ENCODE peak calls at places on chromosomes 3 and 15, in eight cellular contexts. K, Z, C, B, G, J, D and Q are unnamed samples.

GRCh38 chr15:22786868-22787698 is 639 bp downstream of the NIPA1 start:
- DNase-seq in D (peak), Z (peak), K (peak), J (no peak), B (peak), C (peak), G (peak), Q (peak)

GRCh38 chr3:48157950-48158376 is 30.3 kb downstream of the CDC25A start:
- DNase-seq in B (peak), K (peak), J (peak), C (peak), D (peak), G (peak), Z (peak), Q (peak)

GRCh38 chr15:35737521-35737920 is 191.6 kb upstream of the DPH6 start:
- DNase-seq in G (no peak), J (no peak), D (no peak), K (no peak), C (peak), B (no peak), Z (no peak), Q (peak)

GRCh38 chr15:47803767-47804166 is 86.5 kb downstream of the SEMA6D start:
- DNase-seq in J (no peak), D (no peak), B (no peak), Z (no peak), C (no peak), K (no peak), G (no peak), Q (no peak)

GRCh38 chr3:87336761-87337160 is 60.4 kb upstream of the POU1F1 start:
- DNase-seq in Z (no peak), K (no peak), B (no peak), C (no peak), J (no peak), D (no peak), G (no peak), Q (no peak)

GRCh38 chr15:25134546-25134945 is 179.8 kb downstream of the SNRPN start:
- DNase-seq in C (peak), D (peak), Z (no peak), K (no peak), B (no peak), J (no peak), G (no peak), Q (peak)

GRCh38 chr3:10534066-10534465 is 28.7 kb upstream of the ATP2B2 start:
- DNase-seq in G (no peak), D (no peak), B (no peak), C (no peak), Z (no peak), K (no peak), J (no peak), Q (no peak)

GRCh38 chr3:170196833-170197232 is 15.3 kb upstream of the PHC3 start:
- DNase-seq in C (no peak), J (no peak), G (no peak), K (no peak), B (peak), Z (no peak), D (no peak), Q (no peak)

GRCh38 chr15:88303455-88303854 is 46.9 kb upstream of the NTRK3 start:
- DNase-seq in D (no peak), G (no peak), J (no peak), K (no peak), C (no peak), B (no peak), Z (no peak), Q (no peak)

GRCh38 chr3:108189477-108189876 is 32.7 kb downstream of the IFT57 start:
- DNase-seq in Z (no peak), B (no peak), G (no peak), K (no peak), J (no peak), D (no peak), C (no peak), Q (no peak)

GRCh38 chr15:43511012-43511885 is 6.2 kb upstream of the MAP1A start:
- DNase-seq in B (peak), K (no peak), J (no peak), C (peak), D (peak), G (peak), Z (peak), Q (no peak)

GRCh38 chr3:76063019-76063418 is 277.7 kb upstream of the ZNF717 start:
- DNase-seq in J (no peak), D (no peak), B (no peak), G (no peak), C (peak), Z (no peak), K (no peak), Q (peak)

GRCh38 chr3:64463981-64464380 is 223.8 kb downstream of the ADAMTS9 start:
- DNase-seq in Z (no peak), J (no peak), K (no peak), B (no peak), D (no peak), G (no peak), C (no peak), Q (no peak)

GRCh38 chr3:64459711-64460110 is 228.1 kb downstream of the ADAMTS9 start:
- DNase-seq in J (no peak), K (no peak), G (no peak), D (no peak), Z (no peak), C (peak), B (no peak), Q (peak)

GRCh38 chr3:64460877-64461276 is 226.9 kb downstream of the ADAMTS9 start:
- DNase-seq in G (no peak), J (no peak), C (peak), D (no peak), K (no peak), Z (no peak), B (no peak), Q (peak)

GRCh38 chr3:64464955-64465354 is 222.8 kb downstream of the ADAMTS9 start:
- DNase-seq in K (no peak), C (no peak), D (no peak), J (no peak), G (no peak), B (no peak), Z (no peak), Q (no peak)

DNA sequence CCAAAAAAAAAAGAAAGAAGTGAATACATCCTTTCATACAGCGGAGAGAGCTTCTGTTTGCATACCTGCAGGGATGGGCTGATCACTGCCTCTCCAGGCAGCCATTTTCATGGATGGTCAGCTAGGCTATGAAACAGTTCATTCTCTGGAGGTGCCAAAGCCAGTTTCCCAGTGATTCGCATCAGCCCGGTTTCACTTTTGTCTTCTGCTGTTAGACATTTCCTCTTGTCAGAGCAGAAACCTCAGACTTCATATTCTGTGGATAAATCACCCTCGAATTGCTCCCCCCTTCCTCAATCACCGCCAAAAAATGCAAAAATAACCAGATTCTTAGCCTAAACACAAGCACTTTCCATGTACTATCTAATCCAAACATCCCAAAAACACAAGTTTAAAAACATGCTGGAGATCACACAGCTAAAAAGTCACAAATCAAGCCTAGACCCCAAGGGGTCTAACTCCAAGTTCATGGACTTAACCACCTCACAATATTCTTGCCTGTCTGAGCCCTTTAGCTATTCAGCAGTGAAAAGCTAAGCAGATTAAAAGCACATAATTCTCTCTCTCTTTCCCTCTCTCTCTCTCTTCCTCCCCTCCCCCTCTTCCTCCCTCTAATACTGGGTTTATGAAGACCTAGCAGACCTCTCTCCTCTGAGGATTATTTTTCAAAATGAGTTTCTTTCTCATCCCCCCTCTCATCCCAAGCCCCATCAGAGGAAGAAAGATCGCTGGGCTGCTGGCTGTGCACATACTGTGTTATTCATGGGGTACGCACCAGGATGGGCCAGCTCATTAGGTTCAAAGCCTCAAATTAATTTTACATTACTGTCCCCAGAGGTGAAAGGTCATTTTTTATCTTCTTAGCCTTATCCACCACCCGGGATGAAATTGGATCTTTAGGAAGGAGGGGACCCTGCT is 225.3 kb downstream of the ADAMTS9 start:
- DNase-seq in K (no peak), D (no peak), J (no peak), C (peak), Z (no peak), G (no peak), B (no peak), Q (peak)
- H3K4me3 ChIP-seq in K (no peak), D (peak), J (peak), C (peak), Z (no peak), G (no peak), B (no peak), Q (peak)

DNA sequence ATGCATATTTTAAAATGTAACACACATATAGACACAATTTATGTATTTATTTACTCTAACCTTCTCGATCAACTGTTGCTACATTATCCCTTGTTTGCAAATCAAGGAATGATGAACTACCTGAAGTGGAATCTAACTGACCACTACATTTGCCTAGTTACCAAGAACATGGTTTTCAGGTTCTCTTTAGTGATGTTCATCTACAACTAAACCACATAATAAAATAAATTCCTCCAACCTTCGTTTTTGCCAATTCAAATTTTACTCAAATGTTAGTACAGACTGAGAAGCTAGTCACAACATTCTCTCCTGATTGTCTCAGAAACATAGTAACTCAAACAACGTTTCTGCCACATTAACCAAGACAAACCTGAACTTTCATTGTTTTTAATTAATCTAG is 521.9 kb downstream of the FOXP1 start:
- DNase-seq in G (no peak), K (no peak), Z (no peak), D (no peak), J (no peak), B (no peak), C (no peak), Q (no peak)
- H3K4me3 ChIP-seq in G (no peak), K (peak), Z (no peak), D (peak), J (no peak), B (no peak), C (no peak), Q (no peak)

GRCh38 chr3:97942801-97943546 is 29.3 kb downstream of the RIOX2 start:
- DNase-seq in J (no peak), B (no peak), K (no peak), D (no peak), G (no peak), C (no peak), Z (no peak), Q (no peak)
- H3K4me3 ChIP-seq in J (no peak), B (no peak), K (no peak), D (no peak), G (no peak), C (no peak), Z (no peak), Q (no peak)

GRCh38 chr3:94132777-94133176 is 69.9 kb downstream of the NSUN3 start:
- DNase-seq in C (no peak), J (no peak), Z (no peak), D (no peak), K (no peak), G (no peak), B (no peak), Q (no peak)

GRCh38 chr3:94136133-94136532 is 73.3 kb downstream of the NSUN3 start:
- DNase-seq in D (no peak), B (no peak), J (no peak), G (no peak), C (no peak), Z (no peak), K (no peak), Q (no peak)

GRCh38 chr3:94130690-94131089 is 67.8 kb downstream of the NSUN3 start:
- DNase-seq in K (no peak), B (no peak), Z (no peak), G (peak), D (no peak), C (peak), J (no peak), Q (no peak)
- H3K4me3 ChIP-seq in K (no peak), B (no peak), Z (no peak), G (no peak), D (no peak), C (no peak), J (no peak), Q (no peak)

GRCh38 chr15:81296218-81296617 is 27.7 kb downstream of the STARD5 start:
- DNase-seq in B (no peak), J (no peak), Z (no peak), C (no peak), K (no peak), G (no peak), D (no peak), Q (no peak)
- H3K4me3 ChIP-seq in B (no peak), J (no peak), Z (no peak), C (no peak), K (no peak), G (no peak), D (no peak), Q (no peak)